ENCODE peak calls at places on chromosomes 2 and 18, in six cellular contexts. One of them, this sample, is unnamed.

GRCh38 chr2:54999182-54999581 is 51.1 kb downstream of the RTN4 start:
- DNase-seq in H9: no peak
- DNase-seq in IMR-90: peak; percentile 77
- DNase-seq in neuronal stem cell: no peak
- DNase-seq in mesenchymal stem cell: peak; percentile 67
- DNase-seq in trophoblast cell: peak; percentile 33
- DNase-seq in this sample: no peak

GRCh38 chr18:62399306-62399705 is 74.2 kb downstream of the TNFRSF11A start:
- DNase-seq in H9: no peak
- DNase-seq in IMR-90: no peak
- DNase-seq in neuronal stem cell: no peak
- DNase-seq in mesenchymal stem cell: no peak
- DNase-seq in trophoblast cell: no peak
- DNase-seq in this sample: no peak

GRCh38 chr2:71226391-71226964 is 425 bp downstream of the PAIP2B start:
- DNase-seq in H9: peak; percentile 43
- DNase-seq in IMR-90: no peak
- DNase-seq in neuronal stem cell: peak; percentile 48
- DNase-seq in mesenchymal stem cell: no peak
- DNase-seq in trophoblast cell: no peak
- DNase-seq in this sample: no peak

GRCh38 chr18:3454365-3455089 is 4.6 kb downstream of the TGIF1 start:
- DNase-seq in H9: peak; percentile 49
- DNase-seq in IMR-90: peak; percentile 72
- DNase-seq in neuronal stem cell: peak; percentile 56
- DNase-seq in mesenchymal stem cell: peak; percentile 79
- DNase-seq in trophoblast cell: peak; percentile 37
- DNase-seq in this sample: no peak

GRCh38 chr2:79723830-79724229 is 211.0 kb downstream of the CTNNA2 start:
- DNase-seq in H9: no peak
- DNase-seq in IMR-90: peak; percentile 98
- DNase-seq in neuronal stem cell: no peak
- DNase-seq in mesenchymal stem cell: peak; percentile 96
- DNase-seq in trophoblast cell: no peak
- DNase-seq in this sample: no peak

GRCh38 chr2:169069341-169069740 is at the start of gene DHRS9:
- DNase-seq in H9: no peak
- DNase-seq in IMR-90: peak; percentile 7
- DNase-seq in neuronal stem cell: no peak
- DNase-seq in mesenchymal stem cell: peak; percentile 49
- DNase-seq in trophoblast cell: peak; percentile 75
- DNase-seq in this sample: no peak

GRCh38 chr2:1811971-1812350 is 67.6 kb upstream of the PXDN start:
- DNase-seq in H9: no peak
- DNase-seq in IMR-90: no peak
- DNase-seq in neuronal stem cell: no peak
- DNase-seq in mesenchymal stem cell: no peak
- DNase-seq in trophoblast cell: no peak
- DNase-seq in this sample: no peak

GRCh38 chr2:180115675-180116074 is 108.6 kb upstream of the CWC22 start:
- DNase-seq in H9: no peak
- DNase-seq in IMR-90: peak; percentile 16
- DNase-seq in neuronal stem cell: no peak
- DNase-seq in mesenchymal stem cell: no peak
- DNase-seq in trophoblast cell: no peak
- DNase-seq in this sample: no peak

GRCh38 chr2:233387667-233388528 is 33.6 kb downstream of the DGKD start:
- DNase-seq in H9: no peak
- DNase-seq in IMR-90: peak; percentile 96
- DNase-seq in neuronal stem cell: no peak
- DNase-seq in mesenchymal stem cell: peak; percentile 53
- DNase-seq in trophoblast cell: no peak
- DNase-seq in this sample: peak; percentile 36

GRCh38 chr2:2328847-2329246 is 2.2 kb downstream of the MYT1L start:
- DNase-seq in H9: peak; percentile 59
- DNase-seq in IMR-90: no peak
- DNase-seq in neuronal stem cell: peak; percentile 82
- DNase-seq in mesenchymal stem cell: no peak
- DNase-seq in trophoblast cell: no peak
- DNase-seq in this sample: no peak

GRCh38 chr18:23838801-23839366 is 149.6 kb downstream of the LAMA3 start:
- DNase-seq in H9: no peak
- DNase-seq in IMR-90: peak; percentile 56
- DNase-seq in neuronal stem cell: no peak
- DNase-seq in mesenchymal stem cell: peak; percentile 39
- DNase-seq in trophoblast cell: peak; percentile 74
- DNase-seq in this sample: no peak

GRCh38 chr2:59919579-59919978 is 633.9 kb downstream of the BCL11A start:
- DNase-seq in H9: no peak
- DNase-seq in IMR-90: no peak
- DNase-seq in neuronal stem cell: no peak
- DNase-seq in mesenchymal stem cell: no peak
- DNase-seq in trophoblast cell: no peak
- DNase-seq in this sample: no peak

GRCh38 chr2:233824373-233824772 is 30.0 kb downstream of the HJURP start:
- DNase-seq in H9: peak; percentile 56
- DNase-seq in IMR-90: no peak
- DNase-seq in neuronal stem cell: no peak
- DNase-seq in mesenchymal stem cell: no peak
- DNase-seq in trophoblast cell: no peak
- DNase-seq in this sample: no peak

GRCh38 chr18:40832362-40832761 is 1122.7 kb upstream of the PIK3C3 start:
- DNase-seq in H9: no peak
- DNase-seq in IMR-90: no peak
- DNase-seq in neuronal stem cell: no peak
- DNase-seq in mesenchymal stem cell: peak; percentile 32
- DNase-seq in trophoblast cell: no peak
- DNase-seq in this sample: no peak

GRCh38 chr2:112031916-112032582 is 23.0 kb upstream of the TMEM87B start:
- DNase-seq in H9: no peak
- DNase-seq in IMR-90: no peak
- DNase-seq in neuronal stem cell: no peak
- DNase-seq in mesenchymal stem cell: peak; percentile 81
- DNase-seq in trophoblast cell: no peak
- DNase-seq in this sample: no peak

GRCh38 chr2:224163573-224164307 is 124.7 kb upstream of the SERPINE2 start:
- DNase-seq in H9: no peak
- DNase-seq in IMR-90: peak; percentile 64
- DNase-seq in neuronal stem cell: no peak
- DNase-seq in mesenchymal stem cell: peak; percentile 30
- DNase-seq in trophoblast cell: no peak
- DNase-seq in this sample: no peak

GRCh38 chr18:657311-657997 is at the start of gene TYMS:
- DNase-seq in H9: peak; percentile 76
- DNase-seq in IMR-90: peak; percentile 51
- DNase-seq in neuronal stem cell: peak; percentile 62
- DNase-seq in mesenchymal stem cell: peak; percentile 57
- DNase-seq in trophoblast cell: peak; percentile 38
- DNase-seq in this sample: peak; percentile 81

GRCh38 chr2:222993920-222994650 is 57.9 kb upstream of the KCNE4 start:
- DNase-seq in H9: no peak
- DNase-seq in IMR-90: peak; percentile 98
- DNase-seq in neuronal stem cell: no peak
- DNase-seq in mesenchymal stem cell: peak; percentile 98
- DNase-seq in trophoblast cell: no peak
- DNase-seq in this sample: no peak

GRCh38 chr18:26703170-26703933 is 155.0 kb upstream of the KCTD1 start:
- DNase-seq in H9: peak; percentile 50
- DNase-seq in IMR-90: no peak
- DNase-seq in neuronal stem cell: no peak
- DNase-seq in mesenchymal stem cell: no peak
- DNase-seq in trophoblast cell: no peak
- DNase-seq in this sample: no peak

GRCh38 chr2:54904836-54905235 is 145.4 kb downstream of the RTN4 start:
- DNase-seq in H9: no peak
- DNase-seq in IMR-90: no peak
- DNase-seq in neuronal stem cell: no peak
- DNase-seq in mesenchymal stem cell: no peak
- DNase-seq in trophoblast cell: peak; percentile 57
- DNase-seq in this sample: no peak

GRCh38 chr2:105114551-105114950 is 76.7 kb downstream of the MRPS9 start:
- DNase-seq in H9: no peak
- DNase-seq in IMR-90: peak; percentile 74
- DNase-seq in neuronal stem cell: peak; percentile 45
- DNase-seq in mesenchymal stem cell: peak; percentile 71
- DNase-seq in trophoblast cell: no peak
- DNase-seq in this sample: no peak

DNA sequence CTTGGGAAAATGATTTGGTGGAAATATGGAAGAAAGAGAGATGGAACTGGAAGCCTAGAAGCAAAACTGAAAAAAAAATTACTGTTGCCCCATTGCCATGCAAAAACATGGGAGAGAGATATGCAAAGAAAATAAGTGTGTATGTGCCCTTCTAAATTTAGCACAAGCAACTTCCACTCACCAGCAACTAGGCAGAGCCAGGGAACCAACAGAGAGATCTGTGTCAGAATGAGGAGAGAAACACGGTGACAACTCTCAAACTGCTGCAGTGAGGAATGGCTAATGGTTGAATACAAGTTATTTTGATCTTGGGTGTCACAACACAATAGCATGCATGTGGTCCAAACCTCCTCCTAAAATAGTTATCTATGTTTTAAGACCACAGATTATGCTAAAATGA is 10.9 kb downstream of the DSC2 start:
- DNase-seq in H9: no peak
- DNase-seq in IMR-90: no peak
- DNase-seq in neuronal stem cell: no peak
- DNase-seq in mesenchymal stem cell: no peak
- DNase-seq in trophoblast cell: no peak
- DNase-seq in this sample: no peak
- H3K14ac ChIP-seq in H9: no peak overlapping the region
- H3K14ac ChIP-seq in IMR-90: no peak overlapping the region
- H3K14ac ChIP-seq in neuronal stem cell: no peak overlapping the region
- H3K14ac ChIP-seq in mesenchymal stem cell: no peak overlapping the region
- H3K14ac ChIP-seq in trophoblast cell: no peak overlapping the region
- H3K14ac ChIP-seq in this sample: no peak overlapping the region

DNA sequence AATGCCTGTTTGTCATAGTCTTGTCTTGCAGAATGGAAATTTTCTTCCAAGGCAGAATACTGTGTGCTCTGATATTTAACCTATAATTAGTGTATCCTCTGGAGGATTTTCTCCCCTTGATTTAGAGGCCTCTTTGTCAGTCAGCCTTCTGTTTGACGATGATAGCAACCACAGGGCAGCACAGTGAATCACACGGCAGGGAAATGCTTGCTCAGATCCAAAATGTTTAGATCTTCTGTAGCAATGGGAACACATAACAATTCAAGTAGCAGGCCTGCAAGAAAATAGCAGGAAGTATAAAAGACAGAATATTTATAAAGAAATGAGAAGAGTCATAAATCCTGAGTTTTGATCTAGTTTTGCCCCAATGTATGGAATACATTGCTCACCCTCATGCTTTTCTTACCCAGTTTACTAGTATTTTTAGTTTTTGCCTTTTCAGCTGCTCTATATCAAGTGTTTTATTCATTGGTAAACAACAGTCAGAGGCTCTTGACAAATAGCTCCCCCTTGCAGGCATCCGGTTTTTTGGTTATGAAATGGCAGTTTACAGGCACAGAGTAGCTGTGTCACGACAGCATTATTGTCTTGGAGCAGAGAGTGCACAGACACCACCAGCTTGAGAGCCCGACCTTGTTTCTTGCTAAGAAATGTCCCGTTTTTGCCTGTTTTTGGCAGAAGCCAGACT is 185.1 kb downstream of the MYO3B start:
- DNase-seq in H9: no peak
- DNase-seq in IMR-90: no peak
- DNase-seq in neuronal stem cell: no peak
- DNase-seq in mesenchymal stem cell: peak; percentile 90
- DNase-seq in trophoblast cell: no peak
- DNase-seq in this sample: no peak
- H3K14ac ChIP-seq in H9: no peak overlapping the region
- H3K14ac ChIP-seq in IMR-90: no peak overlapping the region
- H3K14ac ChIP-seq in neuronal stem cell: no peak overlapping the region
- H3K14ac ChIP-seq in mesenchymal stem cell: no peak overlapping the region
- H3K14ac ChIP-seq in trophoblast cell: no peak overlapping the region
- H3K14ac ChIP-seq in this sample: no peak overlapping the region

DNA sequence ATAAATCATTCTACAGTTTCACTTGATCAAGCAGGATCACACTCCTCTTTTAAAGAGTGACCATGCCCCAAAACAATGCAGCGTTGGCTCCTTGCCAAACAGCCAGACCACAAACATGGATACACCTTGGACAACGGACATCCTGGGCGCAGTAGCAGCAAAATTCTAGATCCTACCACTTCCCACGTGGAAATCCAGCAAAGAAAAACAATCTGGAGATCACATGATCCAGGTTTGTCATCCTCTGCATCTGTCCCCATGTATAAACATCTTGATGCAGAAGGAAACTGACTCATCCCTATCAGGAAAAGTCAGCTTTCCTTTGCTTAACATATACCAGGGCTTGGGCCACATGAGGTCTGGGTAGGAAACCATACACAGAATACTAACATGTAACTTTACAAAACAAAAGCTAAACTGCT is 53.1 kb downstream of the ZNF521 start:
- DNase-seq in H9: no peak
- DNase-seq in IMR-90: peak; percentile 99
- DNase-seq in neuronal stem cell: no peak
- DNase-seq in mesenchymal stem cell: peak; percentile 98
- DNase-seq in trophoblast cell: no peak
- DNase-seq in this sample: no peak
- H3K14ac ChIP-seq in H9: no peak overlapping the region
- H3K14ac ChIP-seq in IMR-90: peak overlapping the region; percentile 85
- H3K14ac ChIP-seq in neuronal stem cell: no peak overlapping the region
- H3K14ac ChIP-seq in mesenchymal stem cell: no peak overlapping the region
- H3K14ac ChIP-seq in trophoblast cell: no peak overlapping the region
- H3K14ac ChIP-seq in this sample: no peak overlapping the region

GRCh38 chr2:216404010-216404618 is 8.2 kb upstream of the SMARCAL1 start:
- DNase-seq in H9: peak; percentile 44
- DNase-seq in IMR-90: peak; percentile 37
- DNase-seq in neuronal stem cell: no peak
- DNase-seq in mesenchymal stem cell: peak; percentile 47
- DNase-seq in trophoblast cell: peak; percentile 23
- DNase-seq in this sample: peak; percentile 69

GRCh38 chr2:216410550-216410949 is 1.7 kb upstream of the SMARCAL1 start:
- DNase-seq in H9: no peak
- DNase-seq in IMR-90: no peak
- DNase-seq in neuronal stem cell: no peak
- DNase-seq in mesenchymal stem cell: no peak
- DNase-seq in trophoblast cell: no peak
- DNase-seq in this sample: no peak

GRCh38 chr2:216405588-216405987 is 6.7 kb upstream of the SMARCAL1 start:
- DNase-seq in H9: no peak
- DNase-seq in IMR-90: no peak
- DNase-seq in neuronal stem cell: no peak
- DNase-seq in mesenchymal stem cell: no peak
- DNase-seq in trophoblast cell: no peak
- DNase-seq in this sample: no peak

GRCh38 chr2:216408426-216409315 is 3.6 kb upstream of the SMARCAL1 start:
- DNase-seq in H9: peak; percentile 45
- DNase-seq in IMR-90: no peak
- DNase-seq in neuronal stem cell: no peak
- DNase-seq in mesenchymal stem cell: no peak
- DNase-seq in trophoblast cell: no peak
- DNase-seq in this sample: no peak

DNA sequence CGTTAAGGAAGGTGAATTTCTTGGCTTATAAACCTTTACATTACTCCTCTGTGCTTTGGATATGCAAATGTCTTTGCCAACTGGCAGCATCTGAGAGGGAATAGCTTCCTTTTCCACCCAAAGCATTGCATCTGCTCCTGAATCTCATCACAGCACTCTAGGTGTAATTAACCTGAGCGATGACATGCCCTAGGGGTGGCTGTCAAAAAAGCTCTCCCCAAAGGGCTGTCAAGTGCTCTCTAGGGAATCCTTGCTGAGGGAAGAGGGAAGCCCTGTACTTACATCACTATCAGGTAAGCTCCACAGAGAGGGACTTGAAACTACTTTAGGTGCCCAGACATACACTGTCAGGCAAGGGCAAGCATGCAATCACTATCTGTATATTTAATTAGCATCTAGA is 5.4 kb upstream of the SMARCAL1 start:
- DNase-seq in H9: no peak
- DNase-seq in IMR-90: no peak
- DNase-seq in neuronal stem cell: no peak
- DNase-seq in mesenchymal stem cell: no peak
- DNase-seq in trophoblast cell: no peak
- DNase-seq in this sample: no peak
- H3K14ac ChIP-seq in H9: no peak overlapping the region
- H3K14ac ChIP-seq in IMR-90: no peak overlapping the region
- H3K14ac ChIP-seq in neuronal stem cell: no peak overlapping the region
- H3K14ac ChIP-seq in mesenchymal stem cell: no peak overlapping the region
- H3K14ac ChIP-seq in trophoblast cell: no peak overlapping the region
- H3K14ac ChIP-seq in this sample: no peak overlapping the region

This sample was measured in H1.